ENCODE peak calls at places on chromosomes 11 and 22, in eight cellular contexts. E is effector memory CD4-positive, alpha-beta T cell; U is MM.1S; W is NCI-H1436; X is adipocyte; P is amygdala; A is lower leg skin; H is Right ventricle myocardium superior. V is an unnamed sample.

GRCh38 chr11:32500001-32500400 is 64.7 kb upstream of the WT1 start:
- DNase-seq in A (no peak), X (no peak), U (no peak), H (no peak), W (no peak), P (no peak), E (no peak), V (no peak)

GRCh38 chr11:70628881-70629844 is 230.8 kb downstream of the CTTN start:
- DNase-seq in P (peak), W (peak), A (peak), U (no peak), X (peak), H (peak), E (no peak), V (no peak)

GRCh38 chr11:61369372-61370348 is 7.5 kb downstream of the TMEM138 start:
- DNase-seq in W (no peak), U (no peak), P (no peak), X (peak), E (no peak), A (peak), H (peak), V (peak)

GRCh38 chr11:112029460-112029859 is 4.3 kb downstream of the DLAT start:
- DNase-seq in U (no peak), E (no peak), W (no peak), P (no peak), A (no peak), H (no peak), X (no peak), V (no peak)

GRCh38 chr22:35624547-35624946 is 7.4 kb upstream of the MB start:
- DNase-seq in P (no peak), E (no peak), U (no peak), X (no peak), A (no peak), H (no peak), W (no peak), V (no peak)

GRCh38 chr11:47786373-47786772 is 19.2 kb upstream of the FNBP4 start:
- DNase-seq in H (peak), W (peak), E (no peak), P (no peak), X (peak), A (no peak), U (no peak), V (peak)

GRCh38 chr22:39528080-39528661 is 4.4 kb downstream of the RPS19BP1 start:
- DNase-seq in A (no peak), H (no peak), U (no peak), E (no peak), P (no peak), X (peak), W (peak), V (no peak)

GRCh38 chr11:12233602-12233925 is 123.2 kb downstream of the MICAL2 start:
- DNase-seq in U (no peak), A (no peak), E (no peak), H (no peak), P (no peak), W (no peak), X (no peak), V (no peak)

GRCh38 chr11:32312206-32312817 is 123.0 kb downstream of the WT1 start:
- DNase-seq in U (no peak), P (no peak), X (no peak), A (no peak), W (no peak), H (no peak), E (no peak), V (no peak)

GRCh38 chr11:117878939-117879475 is 2.5 kb upstream of the FXYD6 start:
- DNase-seq in W (no peak), A (no peak), P (no peak), U (no peak), X (no peak), E (no peak), H (no peak), V (no peak)

GRCh38 chr22:23655891-23656475 is 23.9 kb upstream of the DRICH1 start:
- DNase-seq in E (no peak), U (no peak), X (no peak), H (no peak), A (no peak), P (no peak), W (no peak), V (no peak)

GRCh38 chr11:78715639-78716311 is 141.1 kb upstream of the NARS2 start:
- DNase-seq in X (peak), U (peak), A (no peak), E (no peak), H (peak), P (peak), W (peak), V (no peak)

GRCh38 chr22:30908051-30908461 is 60.5 kb downstream of the MORC2 start:
- DNase-seq in U (no peak), H (no peak), A (no peak), W (no peak), P (no peak), X (no peak), E (no peak), V (no peak)

GRCh38 chr11:131378931-131379330 is 8.5 kb downstream of the NTM start:
- DNase-seq in A (no peak), H (no peak), W (no peak), U (peak), P (no peak), E (no peak), X (no peak), V (no peak)

GRCh38 chr11:4697583-4697982 is at the start of gene OR51E2:
- DNase-seq in A (no peak), P (no peak), E (no peak), H (no peak), U (no peak), X (peak), W (peak), V (no peak)

GRCh38 chr11:21485426-21485825 is 707.5 kb upstream of the ANO5 start:
- DNase-seq in A (no peak), H (no peak), U (no peak), P (no peak), E (no peak), W (no peak), X (no peak), V (no peak)

GRCh38 chr22:17237031-17237668 is 17.9 kb upstream of the ADA2 start:
- DNase-seq in U (peak), H (peak), A (no peak), E (no peak), X (no peak), P (no peak), W (no peak), V (no peak)

GRCh38 chr22:42360348-42360747 is 71.9 kb downstream of the NFAM1 start:
- DNase-seq in P (no peak), X (no peak), E (no peak), W (peak), H (no peak), A (no peak), U (no peak), V (no peak)

GRCh38 chr22:28217277-28217676 is 298.2 kb upstream of the PITPNB start:
- DNase-seq in H (no peak), U (no peak), P (no peak), A (no peak), E (no peak), X (no peak), W (no peak), V (no peak)

GRCh38 chr22:41334215-41334614 is 32.9 kb downstream of the ZC3H7B start:
- DNase-seq in P (no peak), A (no peak), H (no peak), X (no peak), W (no peak), E (no peak), U (no peak), V (no peak)

GRCh38 chr11:59883597-59883996 is 5.0 kb downstream of the OOSP3 start:
- DNase-seq in H (no peak), P (no peak), W (no peak), U (no peak), A (no peak), E (no peak), X (no peak), V (no peak)

GRCh38 chr11:12092714-12093113 is 17.7 kb upstream of the MICAL2 start:
- DNase-seq in E (no peak), A (no peak), X (no peak), P (no peak), U (no peak), W (no peak), H (no peak), V (no peak)

GRCh38 chr11:95248666-95249467 is 17.9 kb upstream of the SESN3 start:
- DNase-seq in A (no peak), H (no peak), W (no peak), U (no peak), X (no peak), E (no peak), P (no peak), V (no peak)

GRCh38 chr11:62928011-62928410 is 6.8 kb upstream of the CHRM1 start:
- DNase-seq in E (no peak), X (no peak), U (no peak), A (no peak), W (no peak), H (no peak), P (no peak), V (no peak)

GRCh38 chr11:30984442-30984816 is 385.1 kb downstream of the DCDC1 start:
- DNase-seq in E (no peak), P (no peak), X (no peak), H (no peak), U (no peak), W (no peak), A (no peak), V (peak)

GRCh38 chr22:45502215-45503070 is at the start of gene FBLN1:
- DNase-seq in P (no peak), A (no peak), W (peak), X (peak), E (no peak), U (no peak), H (peak), V (peak)

GRCh38 chr11:119190531-119190930 is 5.3 kb downstream of the NHERF4 start:
- DNase-seq in E (no peak), H (no peak), A (no peak), U (no peak), X (no peak), P (no peak), W (no peak), V (no peak)

GRCh38 chr11:44711113-44711512 is 15.6 kb upstream of the TSPAN18 start:
- DNase-seq in A (no peak), U (no peak), W (no peak), H (no peak), X (no peak), P (no peak), E (no peak), V (no peak)

GRCh38 chr11:128904303-128904871 is 13.2 kb downstream of the KCNJ5 start:
- DNase-seq in P (no peak), H (no peak), A (no peak), W (no peak), E (no peak), X (no peak), U (no peak), V (no peak)

GRCh38 chr11:70528046-70528793 is 129.9 kb downstream of the CTTN start:
- DNase-seq in X (no peak), P (no peak), W (no peak), U (no peak), A (no peak), H (peak), E (no peak), V (no peak)

GRCh38 chr22:34308101-34308500 is 387.8 kb upstream of the LARGE1 start:
- DNase-seq in X (no peak), A (no peak), U (no peak), P (no peak), H (peak), W (no peak), E (no peak), V (no peak)

GRCh38 chr11:121464352-121464946 is 11.7 kb upstream of the SORL1-AS1 start:
- DNase-seq in H (peak), W (no peak), X (peak), A (peak), P (peak), U (no peak), E (peak), V (peak)

GRCh38 chr11:128726464-128727139 is 32.7 kb downstream of the FLI1 start:
- DNase-seq in P (no peak), H (no peak), A (peak), U (peak), X (no peak), W (no peak), E (no peak), V (no peak)